ENCODE peak calls at places on chromosomes 3 and 15, in nine cellular contexts. I is CD4-positive, CD25-positive, alpha-beta regulatory T cell; E is testis; B is naive thymus-derived CD4-positive, alpha-beta T cell; A is thoracic aorta; W is caudate nucleus; J is cardiac muscle cell; S is sigmoid colon; G is brain microvascular endothelial cell. P is an unnamed sample.

GRCh38 chr15:39583586-39584265 is 2.8 kb downstream of the THBS1 start:
- DNase-seq in I (peak), A (no peak), B (no peak), S (peak), W (no peak), E (peak), G (no peak), J (peak), P (peak)

GRCh38 chr3:69231929-69232437 is 109.6 kb upstream of the LMOD3 start:
- DNase-seq in G (peak), E (no peak), S (no peak), B (no peak), J (peak), A (no peak), I (no peak), W (no peak), P (no peak)

GRCh38 chr15:71219646-71220045 is 104.4 kb downstream of the THSD4 start:
- DNase-seq in B (no peak), W (no peak), J (peak), S (no peak), I (no peak), G (no peak), A (no peak), E (no peak), P (no peak)

GRCh38 chr3:126118591-126118990 is 34.7 kb upstream of the SLC41A3 start:
- DNase-seq in I (no peak), J (no peak), A (no peak), G (no peak), B (no peak), S (peak), W (no peak), E (no peak), P (no peak)

GRCh38 chr15:42427429-42428223 is 63.3 kb downstream of the ZNF106 start:
- DNase-seq in S (no peak), B (no peak), G (peak), J (peak), I (no peak), A (no peak), E (no peak), W (no peak), P (no peak)

GRCh38 chr3:8011902-8012301 is 489.7 kb upstream of the LMCD1 start:
- DNase-seq in W (no peak), J (no peak), B (no peak), A (no peak), G (no peak), S (no peak), E (no peak), I (no peak), P (no peak)

GRCh38 chr3:134044459-134044858 is 14.7 kb upstream of the SLCO2A1 start:
- DNase-seq in S (no peak), B (no peak), W (no peak), A (no peak), I (no peak), G (no peak), E (no peak), J (no peak), P (no peak)

GRCh38 chr3:177905895-177906511 is 630.2 kb upstream of the KCNMB2 start:
- DNase-seq in J (peak), I (no peak), W (no peak), E (no peak), A (no peak), G (peak), B (no peak), S (no peak), P (no peak)

GRCh38 chr3:20836801-20837200 is 650.8 kb upstream of the SGO1 start:
- DNase-seq in S (no peak), W (no peak), E (no peak), J (no peak), B (no peak), I (no peak), G (no peak), A (no peak), P (no peak)

GRCh38 chr3:185405243-185405642 is 42.3 kb downstream of the MAP3K13 start:
- DNase-seq in A (no peak), E (no peak), W (no peak), S (no peak), I (no peak), G (no peak), J (no peak), B (no peak), P (no peak)

GRCh38 chr3:49803464-49804140 is 541 bp downstream of the INKA1 start:
- DNase-seq in E (no peak), I (peak), A (no peak), J (peak), G (no peak), B (peak), S (peak), W (no peak), P (peak)

GRCh38 chr15:65336369-65336766 is 31.9 kb downstream of the RNU5B-1 start:
- DNase-seq in A (no peak), W (no peak), S (no peak), E (no peak), I (no peak), J (no peak), G (no peak), B (no peak), P (no peak)

GRCh38 chr15:65336767-65337435 is 32.4 kb downstream of the RNU5B-1 start:
- DNase-seq in G (no peak), B (no peak), J (no peak), A (no peak), S (no peak), W (no peak), E (no peak), I (no peak), P (no peak)

GRCh38 chr15:65334586-65335231 is 30.2 kb downstream of the RNU5B-1 start:
- DNase-seq in S (no peak), G (no peak), J (no peak), W (no peak), A (no peak), B (no peak), E (no peak), I (no peak), P (no peak)

GRCh38 chr15:65333863-65334262 is 29.4 kb downstream of the RNU5B-1 start:
- DNase-seq in E (no peak), A (no peak), S (no peak), B (no peak), I (no peak), J (no peak), W (no peak), G (no peak), P (no peak)

GRCh38 chr15:65335278-65336055 is 31.0 kb downstream of the RNU5B-1 start:
- DNase-seq in A (no peak), S (no peak), J (no peak), I (no peak), W (no peak), G (no peak), E (no peak), B (no peak), P (no peak)
- H3K27ac ChIP-seq in A (no peak), S (no peak), J (no peak), I (no peak), W (no peak), G (no peak), E (no peak), B (no peak), P (no peak)

DNA sequence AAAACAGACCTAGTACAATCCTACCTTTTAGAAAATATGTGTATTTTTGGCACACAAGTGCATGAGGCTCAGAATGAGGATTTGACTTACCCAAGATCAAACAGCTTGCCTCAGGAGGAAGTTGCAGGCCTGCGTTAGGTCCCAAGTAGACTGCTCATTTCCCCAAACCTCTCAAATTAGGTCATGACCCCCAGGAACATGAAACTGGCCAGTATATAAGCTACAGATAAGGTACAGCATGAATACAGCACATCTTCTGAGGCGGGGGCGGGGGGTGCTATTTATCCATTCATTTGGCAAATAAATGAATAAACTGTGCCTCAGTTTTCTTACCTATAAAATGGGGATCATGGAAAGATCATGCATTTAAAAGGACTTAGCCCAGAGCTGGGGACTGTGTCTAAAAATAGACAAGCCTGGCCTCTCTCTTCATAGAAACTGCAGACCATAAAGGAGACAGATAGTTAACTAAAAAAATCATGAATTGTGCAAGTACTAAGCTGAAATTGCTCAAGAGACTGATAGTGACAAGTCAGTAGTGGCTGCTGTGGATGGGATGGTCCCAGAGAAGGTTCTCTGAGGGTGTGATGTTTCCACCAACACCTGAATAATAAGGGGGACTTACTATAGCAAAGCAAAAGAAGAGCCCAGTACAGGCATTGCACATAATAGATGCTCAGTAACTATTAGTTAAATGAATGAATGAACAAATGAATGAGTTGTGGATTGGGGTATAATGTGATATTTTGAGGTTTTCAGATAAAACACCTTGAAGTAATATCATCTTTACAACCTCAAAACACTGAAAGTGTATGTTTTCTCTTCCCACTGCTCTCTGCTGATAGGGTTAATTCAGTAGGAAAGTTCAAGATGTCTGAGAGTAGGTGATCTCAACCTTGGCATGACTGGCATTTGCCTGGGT is 258.5 kb upstream of the PROK2 start:
- DNase-seq in A (no peak), W (no peak), I (no peak), B (no peak), S (no peak), E (no peak), G (no peak), J (peak), P (no peak)
- H3K27ac ChIP-seq in A (no peak), W (no peak), I (no peak), B (no peak), S (no peak), E (no peak), G (no peak), J (no peak), P (no peak)

DNA sequence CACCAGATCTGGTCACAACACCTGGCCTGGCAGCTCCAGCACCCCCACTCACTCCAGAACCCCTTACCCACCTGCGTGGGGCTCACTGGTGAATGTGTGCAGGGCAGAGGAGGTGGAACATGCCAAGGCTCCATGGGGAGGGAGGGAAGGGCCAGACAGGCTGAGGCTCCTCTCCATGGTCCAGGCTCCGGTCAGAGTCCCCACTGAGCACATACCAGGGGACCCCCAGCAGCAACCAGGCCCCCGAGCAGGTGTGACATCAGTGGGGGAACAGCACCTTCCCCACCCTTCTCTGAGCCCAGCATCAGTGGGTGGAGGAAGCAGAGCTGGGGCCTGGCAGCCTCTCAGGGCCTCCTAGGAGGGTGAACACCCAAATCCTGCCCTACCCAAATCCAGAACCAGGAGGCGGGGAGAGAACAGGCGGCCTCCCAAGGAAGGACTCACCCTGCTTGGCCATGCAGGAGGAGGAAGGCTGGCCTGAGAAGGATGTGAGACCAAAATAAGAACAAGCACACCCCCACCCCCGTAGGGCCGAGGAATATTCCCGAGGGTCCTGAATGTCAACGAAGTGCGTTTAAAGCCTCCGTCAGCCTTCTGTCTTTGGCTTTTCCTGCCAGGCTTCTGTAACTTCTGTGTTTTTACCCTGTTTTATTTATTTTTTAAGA is 1.1 kb upstream of the GP9 start:
- DNase-seq in G (no peak), E (no peak), A (no peak), W (no peak), J (no peak), I (no peak), B (no peak), S (no peak), P (no peak)
- H3K27ac ChIP-seq in G (no peak), E (no peak), A (no peak), W (peak), J (no peak), I (no peak), B (no peak), S (no peak), P (no peak)

GRCh38 chr3:124793054-124793740 is 62.9 kb downstream of the UMPS start:
- DNase-seq in G (no peak), B (no peak), I (no peak), J (no peak), S (no peak), E (no peak), A (no peak), W (no peak), P (peak)

GRCh38 chr3:124791639-124792111 is 61.4 kb downstream of the UMPS start:
- DNase-seq in W (no peak), A (no peak), G (peak), J (peak), B (no peak), S (peak), E (no peak), I (no peak), P (no peak)

GRCh38 chr3:124791142-124791541 is 60.9 kb downstream of the UMPS start:
- DNase-seq in I (no peak), E (no peak), A (no peak), W (no peak), G (no peak), J (no peak), B (no peak), S (no peak), P (no peak)

GRCh38 chr3:124796477-124796876 is 66.2 kb downstream of the UMPS start:
- DNase-seq in A (no peak), E (no peak), S (no peak), B (no peak), W (no peak), G (no peak), J (no peak), I (no peak), P (no peak)

GRCh38 chr3:124792341-124793034 is 62.2 kb downstream of the UMPS start:
- DNase-seq in E (no peak), B (no peak), G (no peak), I (no peak), W (no peak), S (no peak), J (no peak), A (no peak), P (no peak)
- H3K27ac ChIP-seq in E (no peak), B (no peak), G (peak), I (no peak), W (no peak), S (peak), J (no peak), A (peak), P (peak)

DNA sequence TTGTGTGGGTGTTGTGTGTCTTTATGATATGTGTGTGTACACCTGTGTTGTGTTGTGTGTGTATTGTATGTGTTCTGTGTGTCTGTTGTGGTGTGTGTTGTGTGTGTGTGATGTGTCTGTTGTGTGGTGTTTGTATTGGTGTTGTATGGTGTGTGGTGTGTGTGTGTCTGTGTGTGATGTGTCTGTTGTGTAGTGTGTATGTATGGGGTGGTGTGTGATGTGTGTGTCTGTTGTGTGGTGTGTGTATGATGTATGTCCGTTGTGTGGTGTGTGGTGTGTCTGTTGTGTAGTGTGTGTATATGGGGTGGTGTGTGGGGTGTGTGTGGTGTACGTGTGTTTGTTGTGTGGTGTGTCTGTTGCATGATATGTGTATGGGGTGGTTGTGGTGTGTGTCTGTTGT is 46.6 kb downstream of the ZDHHC19 start:
- DNase-seq in I (no peak), A (no peak), B (no peak), S (no peak), W (no peak), E (no peak), J (no peak), G (no peak), P (no peak)
- H3K27ac ChIP-seq in I (no peak), A (no peak), B (no peak), S (no peak), W (no peak), E (no peak), J (peak), G (no peak), P (no peak)

GRCh38 chr15:98755138-98755537 is 106.8 kb downstream of the IGF1R start:
- DNase-seq in I (no peak), E (no peak), S (no peak), J (peak), W (no peak), G (no peak), B (no peak), A (no peak), P (no peak)
- H3K27ac ChIP-seq in I (no peak), E (no peak), S (no peak), J (no peak), W (no peak), G (no peak), B (no peak), A (no peak), P (peak)

DNA sequence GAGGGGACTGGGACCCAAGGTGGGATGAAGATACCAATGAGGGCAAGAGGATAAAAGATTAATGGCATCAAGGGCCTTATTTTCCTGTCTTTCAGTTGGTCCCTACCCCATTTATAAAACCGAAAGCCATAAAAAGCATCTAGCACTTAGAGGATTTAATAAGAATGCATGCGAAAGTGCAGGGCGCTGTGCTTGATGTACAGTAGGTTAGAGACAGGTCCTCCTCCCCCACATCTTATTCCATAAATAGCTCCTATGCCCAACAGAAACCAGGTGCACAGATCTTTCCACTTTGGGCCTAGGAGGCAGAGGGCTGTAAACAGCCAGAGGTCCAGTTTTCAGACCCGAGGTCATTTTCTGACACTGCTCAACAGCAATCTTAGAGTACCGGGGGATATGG is 1.2 kb downstream of the LPCAT4 start:
- DNase-seq in G (no peak), E (no peak), J (no peak), A (no peak), S (no peak), B (no peak), I (peak), W (no peak), P (no peak)
- H3K27ac ChIP-seq in G (no peak), E (no peak), J (peak), A (peak), S (peak), B (peak), I (peak), W (peak), P (no peak)

GRCh38 chr3:183687705-183688104 is 9.9 kb upstream of the YEATS2 start:
- DNase-seq in W (no peak), B (no peak), S (no peak), I (no peak), G (no peak), J (no peak), A (no peak), E (no peak), P (no peak)
- H3K27ac ChIP-seq in W (no peak), B (no peak), S (no peak), I (no peak), G (no peak), J (no peak), A (no peak), E (no peak), P (no peak)

DNA sequence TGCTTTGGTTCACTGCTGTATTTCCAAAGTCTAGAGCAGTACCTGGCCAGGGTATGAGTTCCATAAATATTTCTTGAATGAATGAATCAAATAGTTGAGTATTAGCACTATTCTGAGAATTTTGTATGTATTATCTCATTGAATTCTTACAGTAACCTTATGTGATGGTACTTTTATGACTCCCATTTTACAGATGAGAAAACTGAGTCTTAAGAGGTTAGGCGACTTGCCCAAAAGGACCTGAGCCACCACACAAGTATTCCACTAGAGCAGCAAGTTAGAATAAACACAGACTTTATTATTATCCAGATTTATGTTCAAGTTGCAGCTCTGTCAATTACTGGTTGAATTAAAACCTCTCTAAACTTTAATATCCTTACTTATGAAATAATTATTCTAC is 29.4 kb downstream of the CRTC3 start:
- DNase-seq in B (no peak), J (no peak), A (no peak), E (no peak), I (no peak), G (no peak), S (no peak), W (no peak), P (no peak)
- H3K27ac ChIP-seq in B (no peak), J (peak), A (peak), E (peak), I (no peak), G (no peak), S (peak), W (peak), P (no peak)